ENCODE peak calls at places on chromosomes 16 and 17, in four cellular contexts. A is A549, I is GM12878, N is HepG2. D is an unnamed sample.

GRCh38 chr17:78416791-78417530 is 38.5 kb downstream of the PGS1 start:
- DNase-seq in A (no peak), I (no peak), N (no peak), D (no peak)

GRCh38 chr17:10198509-10199249 is at the start of gene GAS7:
- DNase-seq in A (no peak), I (no peak), N (no peak), D (no peak)

GRCh38 chr16:14676633-14677032 is 17.5 kb downstream of the PLA2G10 start:
- DNase-seq in A (no peak), I (no peak), N (no peak), D (no peak)

GRCh38 chr16:5069854-5070253 is 1.8 kb upstream of the ALG1 start:
- DNase-seq in A (no peak), I (no peak), N (no peak), D (no peak)

GRCh38 chr16:4433914-4434787 is 8.5 kb downstream of the DNAJA3 start:
- DNase-seq in A (no peak), I (no peak), N (no peak), D (peak)

GRCh38 chr17:78727057-78727456 is 55.0 kb downstream of the CYTH1 start:
- DNase-seq in A (no peak), I (no peak), N (no peak), D (no peak)

GRCh38 chr17:68455756-68456528 is 1.4 kb downstream of the WIPI1 start:
- DNase-seq in A (peak), I (no peak), N (peak), D (no peak)

GRCh38 chr17:22443061-22443460 is 750.7 kb downstream of the KCNJ18 start:
- DNase-seq in A (no peak), I (no peak), N (no peak), D (no peak)

GRCh38 chr16:19392352-19392751 is 25.3 kb upstream of the TMC5 start:
- DNase-seq in A (no peak), I (no peak), N (no peak), D (no peak)

GRCh38 chr16:19393226-19394074 is 24.2 kb upstream of the TMC5 start:
- DNase-seq in A (peak), I (no peak), N (no peak), D (no peak)

GRCh38 chr16:19384656-19385055 is 33.0 kb upstream of the TMC5 start:
- DNase-seq in A (peak), I (no peak), N (no peak), D (no peak)

GRCh38 chr16:19386555-19386954 is 31.1 kb upstream of the TMC5 start:
- DNase-seq in A (no peak), I (no peak), N (no peak), D (no peak)

DNA sequence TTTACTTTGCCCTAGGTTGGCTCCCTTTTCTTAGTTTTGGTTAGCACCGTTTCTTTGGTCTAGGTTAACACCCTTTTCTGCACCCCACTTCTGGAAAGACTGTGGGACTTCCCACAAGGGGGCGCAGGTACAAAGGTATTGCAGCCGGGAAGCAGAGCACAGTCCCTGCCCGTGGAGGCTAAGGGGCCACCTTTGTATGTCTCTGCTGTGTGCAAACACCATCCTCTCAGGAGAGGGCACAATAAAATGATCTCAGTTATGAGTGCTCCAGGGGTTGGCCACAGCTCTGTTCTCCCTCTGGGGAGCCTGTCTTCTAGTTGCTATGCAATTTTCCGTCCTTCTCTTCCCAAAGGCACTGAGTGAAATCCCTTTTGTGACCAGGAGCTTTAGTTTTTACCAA is 28.4 kb upstream of the TMC5 start:
- DNase-seq in A (peak), I (peak), N (peak), D (peak)
- TF ChIP-seq POLR2AphosphoS2 in A (no peak), I (no peak), N (no peak), D (no peak)

GRCh38 chr17:32161506-32162365 is 19.4 kb downstream of the RHOT1 start:
- DNase-seq in A (no peak), I (no peak), N (no peak), D (no peak)
- TF ChIP-seq POLR2AphosphoS2 in A (no peak), I (no peak), N (no peak), D (no peak)

GRCh38 chr16:66364117-66364958 is 2.2 kb upstream of the CDH5 start:
- DNase-seq in A (peak), I (no peak), N (no peak), D (no peak)
- TF ChIP-seq POLR2AphosphoS2 in A (no peak), I (no peak), N (no peak), D (no peak)

GRCh38 chr17:2040219-2040827 is 1.5 kb upstream of the OVCA2 start:
- DNase-seq in A (no peak), I (no peak), N (no peak), D (no peak)
- TF ChIP-seq POLR2AphosphoS2 in A (no peak), I (no peak), N (no peak), D (no peak)

DNA sequence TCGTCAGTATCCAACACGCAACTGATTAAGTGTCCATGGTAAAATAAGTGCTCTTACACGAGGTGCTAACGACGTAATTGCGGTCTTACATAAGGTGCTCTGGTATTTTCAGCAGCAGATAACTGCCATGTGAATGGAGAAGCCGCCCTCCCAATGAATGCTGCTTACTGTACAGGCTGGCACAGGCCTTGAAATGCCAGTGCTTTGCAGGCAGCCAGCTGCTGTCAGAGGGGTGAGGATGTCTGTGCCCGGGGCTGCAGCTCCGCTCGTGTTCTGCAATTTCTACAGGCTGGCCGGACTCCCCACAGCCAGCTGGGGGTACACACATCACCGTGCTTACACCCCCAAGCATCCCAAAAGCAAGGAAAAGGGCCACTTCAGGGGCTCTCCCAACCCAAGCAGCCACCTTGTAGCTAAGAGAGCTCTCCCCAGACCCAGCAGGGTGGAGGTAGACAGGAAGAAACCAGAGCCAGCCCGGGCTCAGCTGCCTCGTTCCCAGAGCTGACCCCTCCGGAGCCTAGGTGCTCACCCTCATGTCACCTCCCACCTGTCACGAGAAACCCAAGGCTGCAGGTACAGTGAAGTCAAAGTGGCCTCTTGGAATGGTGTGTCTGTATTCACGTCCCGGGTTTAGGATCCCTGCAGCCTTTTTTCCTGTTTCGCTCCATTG is 27.1 kb upstream of the RPH3AL start:
- DNase-seq in A (no peak), I (no peak), N (no peak), D (no peak)
- TF ChIP-seq POLR2AphosphoS2 in A (no peak), I (no peak), N (no peak), D (no peak)

GRCh38 chr17:57487552-57487951 is 231.2 kb downstream of the MSI2 start:
- DNase-seq in A (no peak), I (no peak), N (no peak), D (no peak)
- TF ChIP-seq POLR2AphosphoS2 in A (no peak), I (no peak), N (no peak), D (no peak)

DNA sequence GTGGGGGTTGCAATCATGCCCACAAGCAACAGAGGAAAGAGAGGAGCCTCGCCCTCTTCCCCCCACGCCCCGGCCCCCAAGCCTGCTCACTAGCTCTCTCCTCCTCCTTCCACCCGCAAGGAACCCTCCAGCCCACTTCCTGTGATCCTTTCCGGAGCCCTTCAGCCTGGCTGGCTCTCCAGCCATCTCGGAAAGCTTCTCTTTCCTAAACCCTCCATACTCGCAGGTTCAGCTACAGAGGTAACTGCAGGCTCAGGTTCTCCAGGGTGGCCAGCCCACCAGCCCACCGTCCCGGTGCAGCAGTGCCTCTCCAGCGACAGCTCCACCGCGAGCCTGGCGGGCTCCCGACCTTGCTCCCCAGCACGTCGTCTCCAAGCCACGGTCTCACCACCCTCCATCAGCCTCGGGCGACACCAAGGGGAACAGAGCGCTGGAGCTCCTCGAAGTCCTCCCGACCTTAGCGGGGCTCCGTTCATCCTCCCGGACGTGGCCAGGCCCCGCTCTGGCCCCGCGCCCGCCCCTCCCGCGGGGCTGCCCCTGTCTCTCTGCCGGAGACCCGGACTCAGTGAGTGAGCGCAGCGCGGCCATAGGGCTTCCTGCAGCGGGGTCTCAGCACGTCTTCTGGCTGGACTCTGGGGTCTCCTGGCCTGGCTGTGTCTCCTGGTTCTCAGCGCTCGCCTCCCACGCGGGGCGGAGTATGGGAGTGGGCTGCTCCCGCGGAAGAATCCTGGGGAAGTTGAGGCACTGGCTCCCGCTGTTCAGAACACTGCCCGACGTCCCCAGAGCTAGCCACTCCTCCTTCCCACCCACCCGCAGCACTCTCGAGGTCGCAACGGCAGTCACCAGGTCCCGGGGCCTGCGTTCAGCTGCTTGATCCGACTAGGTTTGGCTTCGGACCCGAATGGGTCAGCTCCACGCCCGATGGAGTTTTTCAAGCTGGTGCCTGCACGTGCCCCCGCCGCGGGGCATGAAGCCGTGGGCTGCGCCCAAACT is 12.8 kb upstream of the ODF4 start:
- DNase-seq in A (no peak), I (no peak), N (no peak), D (no peak)
- TF ChIP-seq POLR2AphosphoS2 in A (no peak), I (no peak), N (no peak), D (no peak)